ENCODE peak calls at places on chromosome 21, in four cellular contexts. One of them, this sample, is unnamed.

GRCh38 chr21:37855568-37856391 is 60.5 kb downstream of the KCNJ6 start:
- DNase-seq in HFFc6: peak; percentile 61
- DNase-seq in mucosa of descending colon: no peak
- DNase-seq in MCF 10A: no peak
- DNase-seq in this sample: peak; percentile 76

GRCh38 chr21:21664871-21665270 is 666.7 kb downstream of the NCAM2 start:
- DNase-seq in mucosa of descending colon: no peak
- DNase-seq in HFFc6: no peak
- DNase-seq in MCF 10A: no peak
- DNase-seq in this sample: peak; percentile 5

GRCh38 chr21:36030581-36031189 is 29.6 kb downstream of the SETD4 start:
- DNase-seq in mucosa of descending colon: no peak
- DNase-seq in MCF 10A: no peak
- DNase-seq in HFFc6: peak; percentile 15
- DNase-seq in this sample: peak; percentile 62

GRCh38 chr21:29656504-29657227 is 283.1 kb downstream of the GRIK1 start:
- DNase-seq in MCF 10A: peak; percentile 66
- DNase-seq in HFFc6: peak; percentile 25
- DNase-seq in mucosa of descending colon: no peak
- DNase-seq in this sample: peak; percentile 78

GRCh38 chr21:36203603-36203889 is 46.9 kb downstream of the DOP1B start:
- DNase-seq in HFFc6: peak; percentile 85
- DNase-seq in mucosa of descending colon: no peak
- DNase-seq in MCF 10A: peak; percentile 85
- DNase-seq in this sample: peak; percentile 95

GRCh38 chr21:37749132-37749531 is 167.1 kb downstream of the KCNJ6 start:
- DNase-seq in mucosa of descending colon: no peak
- DNase-seq in MCF 10A: no peak
- DNase-seq in HFFc6: no peak
- DNase-seq in this sample: no peak

GRCh38 chr21:45016031-45016430 is 58.3 kb upstream of the ADARB1 start:
- DNase-seq in MCF 10A: no peak
- DNase-seq in HFFc6: no peak
- DNase-seq in mucosa of descending colon: peak; percentile 25
- DNase-seq in this sample: no peak

GRCh38 chr21:34691396-34692032 is 22.7 kb downstream of the CLIC6 start:
- DNase-seq in MCF 10A: no peak
- DNase-seq in mucosa of descending colon: no peak
- DNase-seq in HFFc6: no peak
- DNase-seq in this sample: no peak

GRCh38 chr21:20040768-20041167 is 957.4 kb upstream of the NCAM2 start:
- DNase-seq in HFFc6: no peak
- DNase-seq in MCF 10A: peak; percentile 21
- DNase-seq in mucosa of descending colon: no peak
- DNase-seq in this sample: no peak

GRCh38 chr21:15848632-15849031 is 118.8 kb downstream of the USP25 start:
- DNase-seq in mucosa of descending colon: no peak
- DNase-seq in MCF 10A: peak; percentile 79
- DNase-seq in HFFc6: peak; percentile 73
- DNase-seq in this sample: peak; percentile 41

GRCh38 chr21:46000731-46001641 is 19.4 kb downstream of the COL6A1 start:
- DNase-seq in mucosa of descending colon: peak; percentile 43
- DNase-seq in HFFc6: no peak
- DNase-seq in MCF 10A: no peak
- DNase-seq in this sample: peak; percentile 46

GRCh38 chr21:29481641-29482040 is 182.9 kb downstream of the BACH1 start:
- DNase-seq in HFFc6: peak; percentile 43
- DNase-seq in MCF 10A: no peak
- DNase-seq in mucosa of descending colon: no peak
- DNase-seq in this sample: peak; percentile 48

GRCh38 chr21:35398366-35398982 is 349.4 kb upstream of the RUNX1 start:
- DNase-seq in mucosa of descending colon: no peak
- DNase-seq in HFFc6: no peak
- DNase-seq in MCF 10A: no peak
- DNase-seq in this sample: peak; percentile 17

GRCh38 chr21:44736291-44737004 is 25.1 kb upstream of the TSPEAR start:
- DNase-seq in MCF 10A: peak; percentile 97
- DNase-seq in HFFc6: no peak
- DNase-seq in mucosa of descending colon: peak; percentile 78
- DNase-seq in this sample: no peak

GRCh38 chr21:22125581-22125980 is 1127.4 kb downstream of the NCAM2 start:
- DNase-seq in HFFc6: no peak
- DNase-seq in mucosa of descending colon: no peak
- DNase-seq in MCF 10A: no peak
- DNase-seq in this sample: no peak

GRCh38 chr21:25080161-25080560 is 527.1 kb downstream of the MRPL39 start:
- DNase-seq in HFFc6: no peak
- DNase-seq in MCF 10A: no peak
- DNase-seq in mucosa of descending colon: no peak
- DNase-seq in this sample: no peak

GRCh38 chr21:15837603-15838002 is 107.8 kb downstream of the USP25 start:
- DNase-seq in HFFc6: peak; percentile 23
- DNase-seq in mucosa of descending colon: no peak
- DNase-seq in MCF 10A: peak; percentile 25
- DNase-seq in this sample: peak; percentile 42

GRCh38 chr21:45542667-45543370 is 579 bp upstream of the SLC19A1 start:
- DNase-seq in HFFc6: no peak
- DNase-seq in mucosa of descending colon: peak; percentile 56
- DNase-seq in MCF 10A: no peak
- DNase-seq in this sample: no peak

GRCh38 chr21:46096596-46096981 is 1.3 kb upstream of the COL6A2 start:
- DNase-seq in MCF 10A: no peak
- DNase-seq in mucosa of descending colon: peak; percentile 22
- DNase-seq in HFFc6: no peak
- DNase-seq in this sample: no peak

GRCh38 chr21:45724345-45724961 is 80.9 kb downstream of the PCBP3 start:
- DNase-seq in MCF 10A: no peak
- DNase-seq in mucosa of descending colon: peak; percentile 27
- DNase-seq in HFFc6: no peak
- DNase-seq in this sample: no peak

GRCh38 chr21:36423772-36424433 is 38.7 kb downstream of the CHAF1B start:
- DNase-seq in mucosa of descending colon: no peak
- DNase-seq in HFFc6: no peak
- DNase-seq in MCF 10A: no peak
- DNase-seq in this sample: no peak

GRCh38 chr21:45283611-45284455 is 3.9 kb downstream of the POFUT2 start:
- DNase-seq in HFFc6: no peak
- DNase-seq in mucosa of descending colon: peak; percentile 43
- DNase-seq in MCF 10A: no peak
- DNase-seq in this sample: no peak

GRCh38 chr21:36134820-36135390 is at the start of gene CBR3:
- DNase-seq in mucosa of descending colon: peak; percentile 77
- DNase-seq in MCF 10A: peak; percentile 67
- DNase-seq in HFFc6: peak; percentile 54
- DNase-seq in this sample: peak; percentile 77

GRCh38 chr21:46137908-46138307 is 17.5 kb downstream of the FTCD start:
- DNase-seq in mucosa of descending colon: no peak
- DNase-seq in MCF 10A: no peak
- DNase-seq in HFFc6: no peak
- DNase-seq in this sample: no peak

DNA sequence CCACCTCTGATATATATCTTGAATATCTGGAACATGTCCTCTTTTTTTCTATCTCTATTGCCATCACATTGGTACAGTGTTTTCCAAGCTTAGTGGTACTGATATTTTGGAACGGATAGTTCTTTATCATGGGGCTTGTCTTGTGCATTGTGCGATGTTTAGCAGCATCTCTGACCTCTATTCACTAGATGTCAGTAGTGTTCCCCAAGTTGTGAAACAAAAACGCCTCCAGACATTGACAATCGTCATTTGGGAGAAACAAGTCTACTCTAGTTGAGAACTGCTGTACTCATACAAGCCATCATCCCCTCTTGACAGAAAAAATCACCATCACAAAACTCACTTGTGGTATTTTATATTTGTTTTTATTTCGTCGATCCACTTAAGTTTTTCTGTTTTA is 79.7 kb upstream of the CHODL start:
- DNase-seq in MCF 10A: peak; percentile 84
- DNase-seq in HFFc6: no peak
- DNase-seq in mucosa of descending colon: no peak
- DNase-seq in this sample: no peak
- TF ChIP-seq CTCF in MCF 10A: peak; percentile 37
- TF ChIP-seq CTCF in HFFc6: no peak
- TF ChIP-seq CTCF in mucosa of descending colon: no peak
- TF ChIP-seq CTCF in this sample: no peak

GRCh38 chr21:28230559-28230958 is 762.1 kb downstream of the LTN1 start:
- DNase-seq in HFFc6: peak; percentile 12
- DNase-seq in MCF 10A: peak; percentile 4
- DNase-seq in mucosa of descending colon: no peak
- DNase-seq in this sample: peak; percentile 48
- TF ChIP-seq CTCF in HFFc6: no peak
- TF ChIP-seq CTCF in MCF 10A: no peak
- TF ChIP-seq CTCF in mucosa of descending colon: no peak
- TF ChIP-seq CTCF in this sample: no peak

DNA sequence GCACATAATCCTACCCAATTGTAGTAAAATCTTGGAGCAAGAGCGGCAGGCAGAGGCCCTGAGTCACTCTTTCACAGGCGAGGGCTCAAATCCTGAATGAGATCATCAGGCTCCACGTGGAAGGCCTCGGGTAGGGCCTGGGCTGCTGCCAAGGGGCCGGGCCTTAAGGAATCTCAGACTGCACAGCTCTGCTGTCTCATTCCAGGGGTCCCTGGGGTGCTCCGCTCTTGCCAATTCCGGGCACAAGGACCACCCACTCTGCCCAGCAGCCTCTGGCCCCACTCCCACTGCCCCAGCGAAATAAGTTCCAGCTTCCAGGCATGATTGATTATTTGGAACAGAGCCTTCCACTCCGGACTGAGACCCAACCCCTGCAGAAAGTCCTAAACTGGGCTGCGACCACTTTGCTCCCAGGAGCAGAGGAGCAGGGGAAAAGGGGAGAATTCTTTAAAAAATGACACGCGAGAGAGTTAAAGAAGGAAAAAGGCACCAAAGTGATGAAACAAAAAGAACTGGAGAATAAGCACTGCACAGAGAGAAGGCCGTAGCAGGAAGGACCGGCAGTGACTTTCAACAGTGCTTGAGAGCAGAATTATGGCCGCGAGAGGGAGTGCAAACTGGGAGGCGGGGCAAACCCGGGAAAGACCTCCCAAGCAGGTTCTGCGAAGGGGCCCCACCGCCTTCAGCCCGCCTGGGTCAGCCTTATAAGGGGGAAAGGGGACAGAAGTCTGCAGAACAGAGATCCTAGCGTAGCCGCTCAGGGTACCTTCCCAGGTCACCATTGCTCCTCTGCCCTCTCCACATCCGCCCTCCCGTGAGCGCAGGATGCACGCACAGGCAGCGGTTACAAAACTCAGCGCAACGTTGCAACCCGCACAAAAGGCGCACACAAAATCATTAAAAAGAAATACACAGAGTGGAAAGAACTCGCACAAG is 2.0 kb downstream of the ADAMTS1 start:
- DNase-seq in MCF 10A: peak; percentile 95
- DNase-seq in mucosa of descending colon: peak; percentile 86
- DNase-seq in HFFc6: peak; percentile 96
- DNase-seq in this sample: peak; percentile 95
- TF ChIP-seq CTCF in MCF 10A: peak; percentile 17
- TF ChIP-seq CTCF in mucosa of descending colon: no peak
- TF ChIP-seq CTCF in HFFc6: peak; percentile 58
- TF ChIP-seq CTCF in this sample: peak; percentile 28

DNA sequence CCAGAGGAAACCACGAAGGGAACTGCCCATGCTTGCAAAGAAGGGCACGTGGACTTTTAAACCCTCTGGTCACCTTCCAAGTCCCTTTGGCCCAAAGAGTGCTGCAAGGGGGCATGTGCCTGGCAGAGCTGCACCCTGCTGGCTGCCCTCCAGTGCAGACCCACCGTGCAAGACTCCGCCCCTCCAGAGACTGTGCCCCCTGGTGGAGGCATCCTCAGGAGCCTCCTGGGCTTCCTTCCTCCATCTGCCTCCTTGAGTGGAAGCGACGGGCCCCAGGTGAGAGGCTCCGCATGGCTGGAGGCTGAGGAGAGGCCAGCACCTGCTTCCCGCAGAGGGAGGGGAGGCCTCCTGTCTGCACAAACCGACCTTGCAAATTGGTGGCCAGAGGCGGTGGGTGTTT is 100.7 kb downstream of the CRYAA start:
- DNase-seq in HFFc6: no peak
- DNase-seq in MCF 10A: peak; percentile 30
- DNase-seq in mucosa of descending colon: peak; percentile 34
- DNase-seq in this sample: no peak
- TF ChIP-seq CTCF in HFFc6: peak; percentile 49
- TF ChIP-seq CTCF in MCF 10A: no peak
- TF ChIP-seq CTCF in mucosa of descending colon: no peak
- TF ChIP-seq CTCF in this sample: peak; percentile 15

GRCh38 chr21:31752352-31752751 is 20.4 kb upstream of the SCAF4 start:
- DNase-seq in MCF 10A: peak; percentile 83
- DNase-seq in mucosa of descending colon: no peak
- DNase-seq in HFFc6: no peak
- DNase-seq in this sample: peak; percentile 48
- TF ChIP-seq CTCF in MCF 10A: no peak
- TF ChIP-seq CTCF in mucosa of descending colon: no peak
- TF ChIP-seq CTCF in HFFc6: no peak
- TF ChIP-seq CTCF in this sample: no peak

DNA sequence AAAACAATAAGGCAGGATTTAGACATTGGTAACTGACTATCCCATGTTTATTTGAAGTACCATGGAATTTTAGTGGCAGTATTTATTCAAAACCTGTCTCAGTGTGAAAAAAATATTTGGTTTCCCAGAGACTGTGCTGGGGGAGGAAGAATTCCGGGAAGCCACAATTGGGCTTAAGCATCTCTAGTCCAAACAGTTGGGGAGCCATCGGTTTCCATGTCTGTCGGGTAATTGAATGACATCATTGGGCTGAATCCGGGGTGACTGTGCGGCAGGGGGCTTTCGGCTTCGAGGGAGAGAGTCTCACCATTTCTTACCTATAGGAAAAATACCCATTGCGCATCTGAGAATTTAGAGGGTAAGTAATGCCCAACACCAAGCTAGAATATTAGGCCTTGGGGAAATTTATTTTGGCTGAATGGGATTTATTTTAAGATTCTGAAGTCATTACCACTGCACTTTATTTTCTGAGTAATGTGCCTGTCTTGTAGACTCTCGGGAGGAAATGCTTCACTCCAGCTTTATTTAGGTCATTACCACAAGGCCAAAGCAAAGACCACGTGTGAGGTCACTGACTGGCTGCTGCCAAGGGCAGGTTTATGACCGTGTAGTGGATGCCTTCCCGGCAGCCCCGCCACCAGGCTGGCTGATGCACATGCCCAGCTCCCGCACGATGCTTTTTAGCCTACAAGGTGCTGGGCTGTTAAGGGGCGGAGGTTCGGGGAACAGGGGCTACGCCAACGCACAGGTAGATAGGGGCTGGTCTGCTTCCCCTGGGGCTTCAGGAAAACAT is 23.1 kb upstream of the UMODL1 start:
- DNase-seq in mucosa of descending colon: peak; percentile 50
- DNase-seq in HFFc6: peak; percentile 97
- DNase-seq in MCF 10A: no peak
- DNase-seq in this sample: peak; percentile 89
- TF ChIP-seq CTCF in mucosa of descending colon: no peak
- TF ChIP-seq CTCF in HFFc6: peak; percentile 39
- TF ChIP-seq CTCF in MCF 10A: no peak
- TF ChIP-seq CTCF in this sample: peak; percentile 12

This sample was measured in foreskin fibroblast.